ENCODE peak calls at places on chromosome 20, in eight cellular contexts. W is endodermal cell, T is dorsolateral prefrontal cortex, R is esophagus muscularis mucosa, J is fibroblast of lung, D is right lobe of liver, H is left ventricle myocardium inferior, O is tibial artery. V is an unnamed sample.

GRCh38 chr20:63140683-63141433 is 75.1 kb downstream of the YTHDF1 start:
- DNase-seq in W (no peak), T (no peak), R (no peak), J (no peak), D (no peak), H (no peak), O (no peak), V (no peak)

GRCh38 chr20:58452667-58453255 is 62.4 kb downstream of the APCDD1L start:
- DNase-seq in W (peak; percentile 70), T (no peak), R (no peak), J (no peak), D (no peak), H (no peak), O (no peak), V (no peak)

GRCh38 chr20:33657704-33658095 is 4.4 kb upstream of the C20orf144 start:
- DNase-seq in W (no peak), T (no peak), R (no peak), J (no peak), D (no peak), H (peak; percentile 9), O (peak; percentile 63), V (no peak)

GRCh38 chr20:57391439-57392129 is 388 bp downstream of the RBM38 start:
- DNase-seq in W (no peak), T (peak; percentile 20), R (no peak), J (peak; percentile 15), D (no peak), H (no peak), O (peak; percentile 68), V (no peak)

GRCh38 chr20:47795214-47795667 is 10.0 kb upstream of the SULF2 start:
- DNase-seq in W (no peak), T (no peak), R (no peak), J (no peak), D (peak; percentile 68), H (peak; percentile 28), O (peak; percentile 89), V (no peak)

GRCh38 chr20:47768016-47768953 is 17.0 kb downstream of the SULF2 start:
- DNase-seq in W (no peak), T (no peak), R (no peak), J (no peak), D (peak; percentile 62), H (peak; percentile 36), O (no peak), V (no peak)

GRCh38 chr20:63425846-63426485 is 46.5 kb downstream of the KCNQ2 start:
- DNase-seq in W (no peak), T (no peak), R (no peak), J (no peak), D (no peak), H (no peak), O (no peak), V (no peak)

GRCh38 chr20:11117808-11118528 is 444.2 kb upstream of the JAG1 start:
- DNase-seq in W (no peak), T (no peak), R (no peak), J (peak; percentile 61), D (no peak), H (no peak), O (no peak), V (no peak)

GRCh38 chr20:4117867-4118266 is 102.5 kb upstream of the RNF24 start:
- DNase-seq in W (no peak), T (no peak), R (no peak), J (no peak), D (no peak), H (no peak), O (no peak), V (no peak)

GRCh38 chr20:52823303-52823702 is 148.9 kb upstream of the TSHZ2 start:
- DNase-seq in W (no peak), T (no peak), R (no peak), J (no peak), D (no peak), H (no peak), O (no peak), V (no peak)
- TF ChIP-seq CTCF in W (no peak), T (no peak), R (no peak), J (no peak), D (no peak), H (no peak), O (no peak), V (no peak)

GRCh38 chr20:5835870-5836269 is 85.7 kb downstream of the SHLD1 start:
- DNase-seq in W (no peak), T (no peak), R (no peak), J (peak; percentile 67), D (no peak), H (no peak), O (no peak), V (no peak)

GRCh38 chr20:5834436-5835005 is 84.3 kb downstream of the SHLD1 start:
- DNase-seq in W (no peak), T (no peak), R (no peak), J (peak; percentile 17), D (no peak), H (no peak), O (no peak), V (no peak)

GRCh38 chr20:5833309-5833941 is 83.2 kb downstream of the SHLD1 start:
- DNase-seq in W (no peak), T (no peak), R (no peak), J (no peak), D (no peak), H (no peak), O (no peak), V (no peak)

GRCh38 chr20:5831539-5832237 is 81.5 kb downstream of the SHLD1 start:
- DNase-seq in W (no peak), T (no peak), R (no peak), J (no peak), D (no peak), H (no peak), O (no peak), V (no peak)

GRCh38 chr20:5835234-5835845 is 85.1 kb downstream of the SHLD1 start:
- DNase-seq in W (no peak), T (no peak), R (no peak), J (peak; percentile 72), D (no peak), H (peak; percentile 22), O (no peak), V (peak; percentile 24)
- H3K27ac ChIP-seq in W (no peak overlapping the region), T (no peak overlapping the region), R (peak overlapping the region; percentile 52), J (peak overlapping the region; percentile 60), D (no peak overlapping the region), H (peak overlapping the region; percentile 84), O (no peak overlapping the region), V (peak overlapping the region; percentile 76)

GRCh38 chr20:673606-674005 is 2.0 kb downstream of the SCRT2 start:
- DNase-seq in W (no peak), T (no peak), R (no peak), J (no peak), D (no peak), H (no peak), O (no peak), V (no peak)
- H3K27me3 ChIP-seq in W (peaks cover 58% of the 10 kb centered on the region), T (peaks cover 4% of the 10 kb centered on the region), R (peaks cover 91% of the 10 kb centered on the region), J (peaks cover 55% of the 10 kb centered on the region), D (no peaks in the 10 kb centered on the region), H (peaks cover 72% of the 10 kb centered on the region), O (peaks cover 83% of the 10 kb centered on the region), V (peaks cover 73% of the 10 kb centered on the region)

DNA sequence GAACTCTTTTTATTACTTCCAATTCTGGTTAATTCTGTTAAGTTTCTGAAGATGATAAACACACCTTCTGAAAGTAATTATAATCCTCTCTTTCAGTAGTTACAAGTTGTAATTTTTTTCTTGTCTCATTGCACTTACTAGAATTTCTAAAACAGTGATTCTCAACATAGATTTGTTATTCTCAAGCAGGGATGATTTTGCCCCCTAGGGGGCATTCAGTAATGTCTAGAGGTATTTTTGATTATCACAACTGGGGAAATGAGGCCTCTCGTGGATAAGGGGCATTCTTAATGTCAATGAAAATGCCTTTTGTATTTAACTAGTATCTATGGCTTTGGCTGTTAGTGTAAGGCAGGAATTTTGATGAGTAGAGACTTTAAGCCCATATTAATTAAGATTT is 39.4 kb upstream of the MAFB start:
- DNase-seq in W (no peak), T (no peak), R (no peak), J (no peak), D (no peak), H (no peak), O (no peak), V (no peak)
- TF ChIP-seq CTCF in W (peak; percentile 53), T (no peak), R (no peak), J (no peak), D (peak; percentile 12), H (no peak), O (no peak), V (no peak)